ENCODE peak calls at places on chromosome 18, in nine cellular contexts. One of them, this sample, is unnamed.

GRCh38 chr18:63887424-63887823 is at the start of gene SERPINB2:
- DNase-seq in activated T-helper 1 cell treated with anti-CD3 and anti-CD28 coated beads, Interleukin-2, amount 50 U/mL, for 16 hours: no peak
- DNase-seq in HTR-8/SVneo: no peak
- DNase-seq in left cardiac atrium: no peak
- DNase-seq in A549: no peak
- DNase-seq in mucosa of gallbladder: no peak
- DNase-seq in Caki2: no peak
- DNase-seq in activated naive CD8-positive, alpha-beta T cell treated with anti-CD3 and anti-CD28 coated beads, Interleukin-2, amount 50 U/mL, for 16 hours: no peak
- DNase-seq in NCI-H2081: no peak
- DNase-seq in this sample: no peak

GRCh38 chr18:49249523-49249922 is 210.9 kb downstream of the DYM start:
- DNase-seq in activated T-helper 1 cell treated with anti-CD3 and anti-CD28 coated beads, Interleukin-2, amount 50 U/mL, for 16 hours: no peak
- DNase-seq in HTR-8/SVneo: peak
- DNase-seq in left cardiac atrium: no peak
- DNase-seq in A549: peak
- DNase-seq in mucosa of gallbladder: no peak
- DNase-seq in Caki2: no peak
- DNase-seq in activated naive CD8-positive, alpha-beta T cell treated with anti-CD3 and anti-CD28 coated beads, Interleukin-2, amount 50 U/mL, for 16 hours: no peak
- DNase-seq in NCI-H2081: no peak
- DNase-seq in this sample: no peak

GRCh38 chr18:58213445-58213844 is 169.4 kb downstream of the NEDD4L start:
- DNase-seq in activated T-helper 1 cell treated with anti-CD3 and anti-CD28 coated beads, Interleukin-2, amount 50 U/mL, for 16 hours: no peak
- DNase-seq in HTR-8/SVneo: no peak
- DNase-seq in left cardiac atrium: no peak
- DNase-seq in A549: no peak
- DNase-seq in mucosa of gallbladder: no peak
- DNase-seq in Caki2: no peak
- DNase-seq in activated naive CD8-positive, alpha-beta T cell treated with anti-CD3 and anti-CD28 coated beads, Interleukin-2, amount 50 U/mL, for 16 hours: no peak
- DNase-seq in NCI-H2081: no peak
- DNase-seq in this sample: no peak

GRCh38 chr18:13640266-13640860 is 86.0 kb downstream of the FAM210A start:
- DNase-seq in activated T-helper 1 cell treated with anti-CD3 and anti-CD28 coated beads, Interleukin-2, amount 50 U/mL, for 16 hours: no peak
- DNase-seq in HTR-8/SVneo: no peak
- DNase-seq in left cardiac atrium: no peak
- DNase-seq in A549: no peak
- DNase-seq in mucosa of gallbladder: no peak
- DNase-seq in Caki2: no peak
- DNase-seq in activated naive CD8-positive, alpha-beta T cell treated with anti-CD3 and anti-CD28 coated beads, Interleukin-2, amount 50 U/mL, for 16 hours: no peak
- DNase-seq in NCI-H2081: no peak
- DNase-seq in this sample: no peak

GRCh38 chr18:12336251-12336650 is 28.2 kb downstream of the TUBB6 start:
- DNase-seq in activated T-helper 1 cell treated with anti-CD3 and anti-CD28 coated beads, Interleukin-2, amount 50 U/mL, for 16 hours: no peak
- DNase-seq in HTR-8/SVneo: no peak
- DNase-seq in left cardiac atrium: no peak
- DNase-seq in A549: no peak
- DNase-seq in mucosa of gallbladder: no peak
- DNase-seq in Caki2: peak
- DNase-seq in activated naive CD8-positive, alpha-beta T cell treated with anti-CD3 and anti-CD28 coated beads, Interleukin-2, amount 50 U/mL, for 16 hours: no peak
- DNase-seq in NCI-H2081: no peak
- DNase-seq in this sample: no peak

GRCh38 chr18:44732604-44733003 is 51.9 kb downstream of the SETBP1 start:
- DNase-seq in activated T-helper 1 cell treated with anti-CD3 and anti-CD28 coated beads, Interleukin-2, amount 50 U/mL, for 16 hours: no peak
- DNase-seq in HTR-8/SVneo: no peak
- DNase-seq in left cardiac atrium: no peak
- DNase-seq in A549: no peak
- DNase-seq in mucosa of gallbladder: no peak
- DNase-seq in Caki2: no peak
- DNase-seq in activated naive CD8-positive, alpha-beta T cell treated with anti-CD3 and anti-CD28 coated beads, Interleukin-2, amount 50 U/mL, for 16 hours: no peak
- DNase-seq in NCI-H2081: peak
- DNase-seq in this sample: no peak

GRCh38 chr18:59026831-59027410 is 112.8 kb upstream of the SEC11C start:
- DNase-seq in activated T-helper 1 cell treated with anti-CD3 and anti-CD28 coated beads, Interleukin-2, amount 50 U/mL, for 16 hours: no peak
- DNase-seq in HTR-8/SVneo: no peak
- DNase-seq in left cardiac atrium: no peak
- DNase-seq in A549: no peak
- DNase-seq in mucosa of gallbladder: no peak
- DNase-seq in Caki2: no peak
- DNase-seq in activated naive CD8-positive, alpha-beta T cell treated with anti-CD3 and anti-CD28 coated beads, Interleukin-2, amount 50 U/mL, for 16 hours: no peak
- DNase-seq in NCI-H2081: no peak
- DNase-seq in this sample: no peak

GRCh38 chr18:74373428-74373827 is 57.8 kb downstream of the C18orf63 start:
- DNase-seq in activated T-helper 1 cell treated with anti-CD3 and anti-CD28 coated beads, Interleukin-2, amount 50 U/mL, for 16 hours: no peak
- DNase-seq in HTR-8/SVneo: no peak
- DNase-seq in left cardiac atrium: no peak
- DNase-seq in A549: no peak
- DNase-seq in mucosa of gallbladder: no peak
- DNase-seq in Caki2: no peak
- DNase-seq in activated naive CD8-positive, alpha-beta T cell treated with anti-CD3 and anti-CD28 coated beads, Interleukin-2, amount 50 U/mL, for 16 hours: no peak
- DNase-seq in NCI-H2081: no peak
- DNase-seq in this sample: no peak

GRCh38 chr18:48929951-48930713 is 20.6 kb downstream of the SMAD7 start:
- DNase-seq in activated T-helper 1 cell treated with anti-CD3 and anti-CD28 coated beads, Interleukin-2, amount 50 U/mL, for 16 hours: no peak
- DNase-seq in HTR-8/SVneo: peak
- DNase-seq in left cardiac atrium: peak
- DNase-seq in A549: peak
- DNase-seq in mucosa of gallbladder: peak
- DNase-seq in Caki2: peak
- DNase-seq in activated naive CD8-positive, alpha-beta T cell treated with anti-CD3 and anti-CD28 coated beads, Interleukin-2, amount 50 U/mL, for 16 hours: no peak
- DNase-seq in NCI-H2081: no peak
- DNase-seq in this sample: no peak

GRCh38 chr18:48996041-48996440 is 45.3 kb upstream of the SMAD7 start:
- DNase-seq in activated T-helper 1 cell treated with anti-CD3 and anti-CD28 coated beads, Interleukin-2, amount 50 U/mL, for 16 hours: no peak
- DNase-seq in HTR-8/SVneo: no peak
- DNase-seq in left cardiac atrium: no peak
- DNase-seq in A549: no peak
- DNase-seq in mucosa of gallbladder: no peak
- DNase-seq in Caki2: no peak
- DNase-seq in activated naive CD8-positive, alpha-beta T cell treated with anti-CD3 and anti-CD28 coated beads, Interleukin-2, amount 50 U/mL, for 16 hours: no peak
- DNase-seq in NCI-H2081: no peak
- DNase-seq in this sample: no peak

GRCh38 chr18:58046087-58046793 is 2.2 kb downstream of the NEDD4L start:
- DNase-seq in activated T-helper 1 cell treated with anti-CD3 and anti-CD28 coated beads, Interleukin-2, amount 50 U/mL, for 16 hours: no peak
- DNase-seq in HTR-8/SVneo: no peak
- DNase-seq in left cardiac atrium: no peak
- DNase-seq in A549: no peak
- DNase-seq in mucosa of gallbladder: no peak
- DNase-seq in Caki2: peak
- DNase-seq in activated naive CD8-positive, alpha-beta T cell treated with anti-CD3 and anti-CD28 coated beads, Interleukin-2, amount 50 U/mL, for 16 hours: no peak
- DNase-seq in NCI-H2081: peak
- DNase-seq in this sample: no peak

GRCh38 chr18:55252053-55252675 is 292.9 kb upstream of the CCDC68 start:
- DNase-seq in activated T-helper 1 cell treated with anti-CD3 and anti-CD28 coated beads, Interleukin-2, amount 50 U/mL, for 16 hours: no peak
- DNase-seq in HTR-8/SVneo: no peak
- DNase-seq in left cardiac atrium: no peak
- DNase-seq in A549: no peak
- DNase-seq in mucosa of gallbladder: no peak
- DNase-seq in Caki2: no peak
- DNase-seq in activated naive CD8-positive, alpha-beta T cell treated with anti-CD3 and anti-CD28 coated beads, Interleukin-2, amount 50 U/mL, for 16 hours: no peak
- DNase-seq in NCI-H2081: no peak
- DNase-seq in this sample: no peak

GRCh38 chr18:9055185-9055584 is 47.3 kb upstream of the NDUFV2 start:
- DNase-seq in activated T-helper 1 cell treated with anti-CD3 and anti-CD28 coated beads, Interleukin-2, amount 50 U/mL, for 16 hours: no peak
- DNase-seq in HTR-8/SVneo: peak
- DNase-seq in left cardiac atrium: no peak
- DNase-seq in A549: peak
- DNase-seq in mucosa of gallbladder: no peak
- DNase-seq in Caki2: peak
- DNase-seq in activated naive CD8-positive, alpha-beta T cell treated with anti-CD3 and anti-CD28 coated beads, Interleukin-2, amount 50 U/mL, for 16 hours: no peak
- DNase-seq in NCI-H2081: peak
- DNase-seq in this sample: no peak

GRCh38 chr18:8865934-8866333 is 160.6 kb downstream of the MTCL1 start:
- DNase-seq in activated T-helper 1 cell treated with anti-CD3 and anti-CD28 coated beads, Interleukin-2, amount 50 U/mL, for 16 hours: no peak
- DNase-seq in HTR-8/SVneo: no peak
- DNase-seq in left cardiac atrium: no peak
- DNase-seq in A549: no peak
- DNase-seq in mucosa of gallbladder: no peak
- DNase-seq in Caki2: no peak
- DNase-seq in activated naive CD8-positive, alpha-beta T cell treated with anti-CD3 and anti-CD28 coated beads, Interleukin-2, amount 50 U/mL, for 16 hours: no peak
- DNase-seq in NCI-H2081: no peak
- DNase-seq in this sample: no peak

GRCh38 chr18:41783065-41783818 is 171.8 kb upstream of the PIK3C3 start:
- DNase-seq in activated T-helper 1 cell treated with anti-CD3 and anti-CD28 coated beads, Interleukin-2, amount 50 U/mL, for 16 hours: no peak
- DNase-seq in HTR-8/SVneo: no peak
- DNase-seq in left cardiac atrium: no peak
- DNase-seq in A549: no peak
- DNase-seq in mucosa of gallbladder: no peak
- DNase-seq in Caki2: no peak
- DNase-seq in activated naive CD8-positive, alpha-beta T cell treated with anti-CD3 and anti-CD28 coated beads, Interleukin-2, amount 50 U/mL, for 16 hours: no peak
- DNase-seq in NCI-H2081: no peak
- DNase-seq in this sample: no peak

GRCh38 chr18:11995445-11996189 is 14.3 kb downstream of the IMPA2 start:
- DNase-seq in activated T-helper 1 cell treated with anti-CD3 and anti-CD28 coated beads, Interleukin-2, amount 50 U/mL, for 16 hours: no peak
- DNase-seq in HTR-8/SVneo: peak
- DNase-seq in left cardiac atrium: peak
- DNase-seq in A549: peak
- DNase-seq in mucosa of gallbladder: peak
- DNase-seq in Caki2: peak
- DNase-seq in activated naive CD8-positive, alpha-beta T cell treated with anti-CD3 and anti-CD28 coated beads, Interleukin-2, amount 50 U/mL, for 16 hours: no peak
- DNase-seq in NCI-H2081: peak
- DNase-seq in this sample: peak

GRCh38 chr18:13543811-13544732 is 182.3 kb downstream of the FAM210A start:
- DNase-seq in activated T-helper 1 cell treated with anti-CD3 and anti-CD28 coated beads, Interleukin-2, amount 50 U/mL, for 16 hours: no peak
- DNase-seq in HTR-8/SVneo: no peak
- DNase-seq in left cardiac atrium: no peak
- DNase-seq in A549: no peak
- DNase-seq in mucosa of gallbladder: no peak
- DNase-seq in Caki2: no peak
- DNase-seq in activated naive CD8-positive, alpha-beta T cell treated with anti-CD3 and anti-CD28 coated beads, Interleukin-2, amount 50 U/mL, for 16 hours: no peak
- DNase-seq in NCI-H2081: no peak
- DNase-seq in this sample: no peak

GRCh38 chr18:79068299-79068945 is 772 bp upstream of the ATP9B start:
- DNase-seq in activated T-helper 1 cell treated with anti-CD3 and anti-CD28 coated beads, Interleukin-2, amount 50 U/mL, for 16 hours: no peak
- DNase-seq in HTR-8/SVneo: no peak
- DNase-seq in left cardiac atrium: peak
- DNase-seq in A549: no peak
- DNase-seq in mucosa of gallbladder: no peak
- DNase-seq in Caki2: peak
- DNase-seq in activated naive CD8-positive, alpha-beta T cell treated with anti-CD3 and anti-CD28 coated beads, Interleukin-2, amount 50 U/mL, for 16 hours: no peak
- DNase-seq in NCI-H2081: no peak
- DNase-seq in this sample: no peak

GRCh38 chr18:45777393-45777792 is 48.1 kb upstream of the SIGLEC15 start:
- DNase-seq in activated T-helper 1 cell treated with anti-CD3 and anti-CD28 coated beads, Interleukin-2, amount 50 U/mL, for 16 hours: no peak
- DNase-seq in HTR-8/SVneo: no peak
- DNase-seq in left cardiac atrium: no peak
- DNase-seq in A549: no peak
- DNase-seq in mucosa of gallbladder: no peak
- DNase-seq in Caki2: no peak
- DNase-seq in activated naive CD8-positive, alpha-beta T cell treated with anti-CD3 and anti-CD28 coated beads, Interleukin-2, amount 50 U/mL, for 16 hours: no peak
- DNase-seq in NCI-H2081: no peak
- DNase-seq in this sample: no peak

GRCh38 chr18:24544141-24544498 is 83.7 kb downstream of the HRH4 start:
- DNase-seq in activated T-helper 1 cell treated with anti-CD3 and anti-CD28 coated beads, Interleukin-2, amount 50 U/mL, for 16 hours: no peak
- DNase-seq in HTR-8/SVneo: peak
- DNase-seq in left cardiac atrium: no peak
- DNase-seq in A549: peak
- DNase-seq in mucosa of gallbladder: no peak
- DNase-seq in Caki2: no peak
- DNase-seq in activated naive CD8-positive, alpha-beta T cell treated with anti-CD3 and anti-CD28 coated beads, Interleukin-2, amount 50 U/mL, for 16 hours: no peak
- DNase-seq in NCI-H2081: peak
- DNase-seq in this sample: no peak

GRCh38 chr18:52337286-52337685 is 2.7 kb upstream of the DCC start:
- DNase-seq in activated T-helper 1 cell treated with anti-CD3 and anti-CD28 coated beads, Interleukin-2, amount 50 U/mL, for 16 hours: no peak
- DNase-seq in HTR-8/SVneo: no peak
- DNase-seq in left cardiac atrium: no peak
- DNase-seq in A549: peak
- DNase-seq in mucosa of gallbladder: no peak
- DNase-seq in Caki2: no peak
- DNase-seq in activated naive CD8-positive, alpha-beta T cell treated with anti-CD3 and anti-CD28 coated beads, Interleukin-2, amount 50 U/mL, for 16 hours: no peak
- DNase-seq in NCI-H2081: no peak
- DNase-seq in this sample: no peak

GRCh38 chr18:36808681-36809080 is 20.1 kb downstream of the TPGS2 start:
- DNase-seq in activated T-helper 1 cell treated with anti-CD3 and anti-CD28 coated beads, Interleukin-2, amount 50 U/mL, for 16 hours: no peak
- DNase-seq in HTR-8/SVneo: no peak
- DNase-seq in left cardiac atrium: no peak
- DNase-seq in A549: no peak
- DNase-seq in mucosa of gallbladder: no peak
- DNase-seq in Caki2: no peak
- DNase-seq in activated naive CD8-positive, alpha-beta T cell treated with anti-CD3 and anti-CD28 coated beads, Interleukin-2, amount 50 U/mL, for 16 hours: no peak
- DNase-seq in NCI-H2081: no peak
- DNase-seq in this sample: no peak

GRCh38 chr18:38750786-38751185 is 1185.2 kb upstream of the CELF4 start:
- DNase-seq in activated T-helper 1 cell treated with anti-CD3 and anti-CD28 coated beads, Interleukin-2, amount 50 U/mL, for 16 hours: no peak
- DNase-seq in HTR-8/SVneo: no peak
- DNase-seq in left cardiac atrium: no peak
- DNase-seq in A549: no peak
- DNase-seq in mucosa of gallbladder: no peak
- DNase-seq in Caki2: no peak
- DNase-seq in activated naive CD8-positive, alpha-beta T cell treated with anti-CD3 and anti-CD28 coated beads, Interleukin-2, amount 50 U/mL, for 16 hours: no peak
- DNase-seq in NCI-H2081: no peak
- DNase-seq in this sample: no peak

GRCh38 chr18:36493349-36494281 is 196.1 kb downstream of the FHOD3 start:
- DNase-seq in activated T-helper 1 cell treated with anti-CD3 and anti-CD28 coated beads, Interleukin-2, amount 50 U/mL, for 16 hours: no peak
- DNase-seq in HTR-8/SVneo: no peak
- DNase-seq in left cardiac atrium: peak
- DNase-seq in A549: no peak
- DNase-seq in mucosa of gallbladder: peak
- DNase-seq in Caki2: no peak
- DNase-seq in activated naive CD8-positive, alpha-beta T cell treated with anti-CD3 and anti-CD28 coated beads, Interleukin-2, amount 50 U/mL, for 16 hours: no peak
- DNase-seq in NCI-H2081: no peak
- DNase-seq in this sample: no peak

GRCh38 chr18:72700961-72701710 is 157.0 kb upstream of the CBLN2 start:
- DNase-seq in activated T-helper 1 cell treated with anti-CD3 and anti-CD28 coated beads, Interleukin-2, amount 50 U/mL, for 16 hours: no peak
- DNase-seq in HTR-8/SVneo: no peak
- DNase-seq in left cardiac atrium: no peak
- DNase-seq in A549: peak
- DNase-seq in mucosa of gallbladder: no peak
- DNase-seq in Caki2: peak
- DNase-seq in activated naive CD8-positive, alpha-beta T cell treated with anti-CD3 and anti-CD28 coated beads, Interleukin-2, amount 50 U/mL, for 16 hours: no peak
- DNase-seq in NCI-H2081: peak
- DNase-seq in this sample: no peak

GRCh38 chr18:42048150-42048549 is 93.1 kb downstream of the PIK3C3 start:
- DNase-seq in activated T-helper 1 cell treated with anti-CD3 and anti-CD28 coated beads, Interleukin-2, amount 50 U/mL, for 16 hours: no peak
- DNase-seq in HTR-8/SVneo: no peak
- DNase-seq in left cardiac atrium: no peak
- DNase-seq in A549: peak
- DNase-seq in mucosa of gallbladder: peak
- DNase-seq in Caki2: peak
- DNase-seq in activated naive CD8-positive, alpha-beta T cell treated with anti-CD3 and anti-CD28 coated beads, Interleukin-2, amount 50 U/mL, for 16 hours: no peak
- DNase-seq in NCI-H2081: no peak
- DNase-seq in this sample: no peak

GRCh38 chr18:61697306-61697909 is 195.4 kb downstream of the RNF152 start:
- DNase-seq in activated T-helper 1 cell treated with anti-CD3 and anti-CD28 coated beads, Interleukin-2, amount 50 U/mL, for 16 hours: no peak
- DNase-seq in HTR-8/SVneo: no peak
- DNase-seq in left cardiac atrium: no peak
- DNase-seq in A549: no peak
- DNase-seq in mucosa of gallbladder: no peak
- DNase-seq in Caki2: no peak
- DNase-seq in activated naive CD8-positive, alpha-beta T cell treated with anti-CD3 and anti-CD28 coated beads, Interleukin-2, amount 50 U/mL, for 16 hours: no peak
- DNase-seq in NCI-H2081: no peak
- DNase-seq in this sample: no peak

GRCh38 chr18:48941672-48942071 is 9.1 kb downstream of the SMAD7 start:
- DNase-seq in activated T-helper 1 cell treated with anti-CD3 and anti-CD28 coated beads, Interleukin-2, amount 50 U/mL, for 16 hours: no peak
- DNase-seq in HTR-8/SVneo: no peak
- DNase-seq in left cardiac atrium: peak
- DNase-seq in A549: no peak
- DNase-seq in mucosa of gallbladder: no peak
- DNase-seq in Caki2: no peak
- DNase-seq in activated naive CD8-positive, alpha-beta T cell treated with anti-CD3 and anti-CD28 coated beads, Interleukin-2, amount 50 U/mL, for 16 hours: no peak
- DNase-seq in NCI-H2081: no peak
- DNase-seq in this sample: no peak

GRCh38 chr18:48319796-48320638 is 89.2 kb downstream of the ZBTB7C start:
- DNase-seq in activated T-helper 1 cell treated with anti-CD3 and anti-CD28 coated beads, Interleukin-2, amount 50 U/mL, for 16 hours: no peak
- DNase-seq in HTR-8/SVneo: peak
- DNase-seq in left cardiac atrium: no peak
- DNase-seq in A549: no peak
- DNase-seq in mucosa of gallbladder: no peak
- DNase-seq in Caki2: no peak
- DNase-seq in activated naive CD8-positive, alpha-beta T cell treated with anti-CD3 and anti-CD28 coated beads, Interleukin-2, amount 50 U/mL, for 16 hours: no peak
- DNase-seq in NCI-H2081: peak
- DNase-seq in this sample: no peak